ENCODE peak calls at places on chromosomes 5 and 9, in nine cellular contexts. H, F, V, O, S, N, W, A and E are unnamed samples.

GRCh38 chr9:133944746-133945135 is 47.4 kb downstream of the VAV2 start:
- DNase-seq in N (peak), W (no peak), V (no peak), A (peak), O (no peak), H (peak), S (no peak), F (no peak), E (no peak)

GRCh38 chr9:131500377-131500776 is 2.3 kb upstream of the POMT1 start:
- DNase-seq in A (no peak), H (no peak), V (no peak), N (peak), W (peak), S (no peak), F (peak), O (no peak), E (no peak)

GRCh38 chr5:17132444-17133083 is 84.9 kb upstream of the BASP1 start:
- DNase-seq in N (no peak), S (peak), A (no peak), F (no peak), W (no peak), O (no peak), V (no peak), H (no peak), E (no peak)

GRCh38 chr5:73853091-73853490 is 227.1 kb downstream of the ARHGEF28 start:
- DNase-seq in H (peak), W (no peak), O (no peak), S (no peak), A (no peak), N (no peak), V (no peak), F (no peak), E (peak)

GRCh38 chr9:25584611-25585010 is 93.6 kb downstream of the TUSC1 start:
- DNase-seq in N (no peak), W (no peak), S (no peak), H (no peak), O (no peak), F (no peak), V (no peak), A (no peak), E (no peak)

GRCh38 chr9:123663529-123663928 is 266.4 kb downstream of the DENND1A start:
- DNase-seq in F (no peak), S (no peak), O (no peak), H (no peak), N (no peak), V (no peak), A (no peak), W (no peak), E (no peak)

GRCh38 chr9:28234133-28234898 is 661.0 kb upstream of the C9orf72 start:
- DNase-seq in O (no peak), N (no peak), A (no peak), F (no peak), V (no peak), H (no peak), S (no peak), W (no peak), E (no peak)

GRCh38 chr5:117731445-117731844 is 1156.8 kb upstream of the SEMA6A start:
- DNase-seq in O (no peak), F (no peak), A (no peak), H (no peak), N (no peak), S (peak), W (no peak), V (no peak), E (no peak)

GRCh38 chr9:131546336-131547084 is 1.2 kb downstream of the PRRT1B start:
- DNase-seq in S (no peak), W (no peak), O (no peak), F (no peak), N (peak), V (no peak), A (no peak), H (peak), E (no peak)

GRCh38 chr5:27316283-27316675 is 277.9 kb upstream of the CDH9 start:
- DNase-seq in A (no peak), F (no peak), S (no peak), O (no peak), W (no peak), H (no peak), V (no peak), N (no peak), E (peak)

GRCh38 chr5:40681351-40682311 is 1.9 kb downstream of the PTGER4 start:
- DNase-seq in H (peak), V (peak), F (no peak), A (peak), N (peak), W (peak), S (no peak), O (peak), E (no peak)

GRCh38 chr9:16341176-16341575 is 529.3 kb downstream of the BNC2 start:
- DNase-seq in A (no peak), V (no peak), O (no peak), F (no peak), H (no peak), S (no peak), W (no peak), N (no peak), E (no peak)